ENCODE peak calls at places on chromosome 4, in seven cellular contexts. One of them, this sample, is unnamed.

GRCh38 chr4:85028910-85029309 is 62.4 kb upstream of the WDFY3 start:
- DNase-seq in PC-3: no peak
- DNase-seq in WERI-Rb-1: no peak
- DNase-seq in choroid plexus epithelial cell: peak
- DNase-seq in RWPE2: no peak
- DNase-seq in psoas muscle: no peak
- DNase-seq in left ventricle myocardium inferior: no peak
- DNase-seq in this sample: peak

GRCh38 chr4:128221556-128221955 is 66.1 kb downstream of the PGRMC2 start:
- DNase-seq in left ventricle myocardium inferior: no peak
- DNase-seq in PC-3: no peak
- DNase-seq in psoas muscle: no peak
- DNase-seq in WERI-Rb-1: no peak
- DNase-seq in choroid plexus epithelial cell: peak
- DNase-seq in RWPE2: no peak
- DNase-seq in this sample: no peak

GRCh38 chr4:100288167-100288566 is 97.9 kb upstream of the DDIT4L start:
- DNase-seq in WERI-Rb-1: no peak
- DNase-seq in PC-3: peak
- DNase-seq in RWPE2: no peak
- DNase-seq in psoas muscle: no peak
- DNase-seq in choroid plexus epithelial cell: peak
- DNase-seq in left ventricle myocardium inferior: no peak
- DNase-seq in this sample: no peak

GRCh38 chr4:25779021-25779420 is 83.8 kb downstream of the SEL1L3 start:
- DNase-seq in psoas muscle: no peak
- DNase-seq in WERI-Rb-1: no peak
- DNase-seq in left ventricle myocardium inferior: no peak
- DNase-seq in RWPE2: no peak
- DNase-seq in PC-3: peak
- DNase-seq in choroid plexus epithelial cell: peak
- DNase-seq in this sample: no peak

GRCh38 chr4:37970702-37971101 is 10.5 kb downstream of the PTTG2 start:
- DNase-seq in PC-3: peak
- DNase-seq in WERI-Rb-1: peak
- DNase-seq in RWPE2: no peak
- DNase-seq in left ventricle myocardium inferior: peak
- DNase-seq in psoas muscle: peak
- DNase-seq in choroid plexus epithelial cell: peak
- DNase-seq in this sample: no peak

GRCh38 chr4:47145630-47146029 is 114.3 kb downstream of the GABRB1 start:
- DNase-seq in choroid plexus epithelial cell: peak
- DNase-seq in RWPE2: no peak
- DNase-seq in WERI-Rb-1: no peak
- DNase-seq in left ventricle myocardium inferior: no peak
- DNase-seq in PC-3: no peak
- DNase-seq in psoas muscle: no peak
- DNase-seq in this sample: peak

GRCh38 chr4:56863441-56864129 is 42.1 kb upstream of the SPINK2 start:
- DNase-seq in WERI-Rb-1: no peak
- DNase-seq in PC-3: no peak
- DNase-seq in RWPE2: no peak
- DNase-seq in psoas muscle: no peak
- DNase-seq in left ventricle myocardium inferior: no peak
- DNase-seq in choroid plexus epithelial cell: no peak
- DNase-seq in this sample: no peak

GRCh38 chr4:176575141-176575731 is 217.5 kb downstream of the VEGFC start:
- DNase-seq in left ventricle myocardium inferior: no peak
- DNase-seq in WERI-Rb-1: no peak
- DNase-seq in PC-3: no peak
- DNase-seq in choroid plexus epithelial cell: peak
- DNase-seq in RWPE2: no peak
- DNase-seq in psoas muscle: no peak
- DNase-seq in this sample: peak

GRCh38 chr4:119314356-119314755 is 7.6 kb downstream of the FABP2 start:
- DNase-seq in left ventricle myocardium inferior: no peak
- DNase-seq in choroid plexus epithelial cell: peak
- DNase-seq in PC-3: peak
- DNase-seq in RWPE2: no peak
- DNase-seq in psoas muscle: no peak
- DNase-seq in WERI-Rb-1: peak
- DNase-seq in this sample: peak

DNA sequence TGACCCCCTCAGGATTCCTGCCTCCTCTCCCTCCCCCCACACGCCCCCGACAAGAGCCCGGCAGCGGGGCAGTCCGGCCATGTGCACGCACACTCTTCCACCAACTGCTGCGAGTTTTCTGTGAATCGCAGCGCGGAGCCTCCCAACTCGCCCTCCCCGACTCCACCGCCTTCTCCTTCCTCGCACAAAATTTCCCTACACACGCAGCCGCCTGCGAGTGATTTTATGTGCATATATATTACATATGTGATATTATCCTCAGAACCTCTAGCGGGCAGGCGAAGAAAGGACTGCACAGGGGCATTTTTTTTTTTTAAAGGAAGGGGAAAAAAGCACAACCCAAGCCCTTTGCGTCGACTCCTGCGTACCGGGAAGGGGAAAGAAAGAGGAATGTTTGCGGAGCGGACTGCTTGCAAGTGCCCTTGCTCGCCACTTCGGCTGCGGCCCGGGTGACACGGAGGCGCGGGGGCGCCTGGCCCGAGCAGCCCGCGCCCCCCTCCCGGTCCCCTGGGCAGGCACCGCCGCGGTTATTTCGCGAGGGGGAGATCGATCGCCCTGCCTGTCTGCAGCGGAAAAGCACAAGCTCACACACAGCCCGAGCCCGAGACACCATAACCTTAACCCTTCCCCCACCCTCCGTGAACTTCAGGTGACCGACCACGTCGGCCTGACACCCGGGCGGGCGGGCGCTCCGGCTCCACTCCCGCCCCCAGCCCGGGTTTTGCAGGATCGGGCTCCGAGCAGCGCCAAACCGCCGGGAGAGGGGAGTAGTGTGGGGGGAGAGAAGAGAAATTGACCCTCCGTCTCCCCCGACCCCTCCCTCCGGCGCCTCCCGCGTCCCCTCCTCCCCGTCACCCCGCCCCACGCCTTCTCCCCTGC is 2.2 kb downstream of the ZNF827 start:
- DNase-seq in psoas muscle: peak
- DNase-seq in left ventricle myocardium inferior: peak
- DNase-seq in WERI-Rb-1: peak
- DNase-seq in PC-3: peak
- DNase-seq in choroid plexus epithelial cell: peak
- DNase-seq in RWPE2: peak
- DNase-seq in this sample: peak
- TF ChIP-seq CTCF in psoas muscle: peak
- TF ChIP-seq CTCF in left ventricle myocardium inferior: peak
- TF ChIP-seq CTCF in WERI-Rb-1: peak
- TF ChIP-seq CTCF in PC-3: peak
- TF ChIP-seq CTCF in choroid plexus epithelial cell: peak
- TF ChIP-seq CTCF in RWPE2: peak
- TF ChIP-seq CTCF in this sample: peak

DNA sequence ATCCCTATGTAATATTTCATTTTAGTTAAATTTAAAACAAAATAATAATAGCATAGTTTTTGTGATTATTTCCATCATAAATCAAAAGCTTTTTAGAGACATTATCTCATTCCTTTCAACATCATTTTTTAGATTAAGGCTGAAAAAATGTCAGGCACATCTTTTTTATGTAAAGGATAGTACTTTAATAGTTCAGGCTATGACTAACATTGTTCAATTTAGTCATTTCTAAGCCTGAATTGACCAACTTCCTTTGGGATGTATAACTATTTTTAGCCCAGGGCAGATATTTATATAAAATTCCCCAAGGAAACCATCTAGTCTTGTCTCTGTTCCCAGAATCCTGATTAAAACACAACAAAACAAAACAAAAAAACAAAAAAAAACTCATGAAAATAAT is 145.6 kb upstream of the PCDH18 start:
- DNase-seq in RWPE2: no peak
- DNase-seq in left ventricle myocardium inferior: no peak
- DNase-seq in psoas muscle: no peak
- DNase-seq in PC-3: peak
- DNase-seq in WERI-Rb-1: no peak
- DNase-seq in choroid plexus epithelial cell: peak
- DNase-seq in this sample: peak
- H3K4me3 ChIP-seq in RWPE2: no peak
- H3K4me3 ChIP-seq in left ventricle myocardium inferior: no peak
- H3K4me3 ChIP-seq in psoas muscle: no peak
- H3K4me3 ChIP-seq in PC-3: no peak
- H3K4me3 ChIP-seq in WERI-Rb-1: no peak
- H3K4me3 ChIP-seq in choroid plexus epithelial cell: no peak
- H3K4me3 ChIP-seq in this sample: no peak

DNA sequence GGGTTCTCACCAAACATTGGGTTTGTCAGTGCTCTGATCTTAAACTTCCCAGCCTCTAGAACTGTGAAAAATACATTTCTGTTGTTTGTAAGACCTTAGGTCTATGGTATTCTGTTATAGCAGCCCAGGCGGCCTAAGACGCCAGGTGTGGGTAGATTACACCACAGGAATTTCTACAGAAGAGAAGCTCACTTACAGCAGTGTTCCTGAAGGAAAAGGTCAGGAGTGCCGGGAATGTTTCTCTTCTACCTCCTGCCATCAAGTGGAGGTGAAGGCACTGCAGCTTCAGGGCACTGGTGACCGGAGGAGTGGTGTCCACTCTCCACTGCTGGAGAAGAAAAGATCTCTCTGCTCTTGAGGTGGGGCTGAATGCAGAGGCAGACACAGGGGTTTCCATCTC is 45.7 kb downstream of the FHDC1 start:
- DNase-seq in WERI-Rb-1: no peak
- DNase-seq in psoas muscle: no peak
- DNase-seq in PC-3: no peak
- DNase-seq in choroid plexus epithelial cell: peak
- DNase-seq in RWPE2: no peak
- DNase-seq in left ventricle myocardium inferior: no peak
- DNase-seq in this sample: no peak
- TF ChIP-seq CTCF in WERI-Rb-1: no peak
- TF ChIP-seq CTCF in psoas muscle: no peak
- TF ChIP-seq CTCF in PC-3: no peak
- TF ChIP-seq CTCF in choroid plexus epithelial cell: no peak
- TF ChIP-seq CTCF in RWPE2: no peak
- TF ChIP-seq CTCF in left ventricle myocardium inferior: no peak
- TF ChIP-seq CTCF in this sample: no peak

GRCh38 chr4:40212674-40213504 is 16.1 kb downstream of the RHOH start:
- DNase-seq in RWPE2: no peak
- DNase-seq in psoas muscle: no peak
- DNase-seq in choroid plexus epithelial cell: peak
- DNase-seq in left ventricle myocardium inferior: no peak
- DNase-seq in PC-3: no peak
- DNase-seq in WERI-Rb-1: no peak
- DNase-seq in this sample: peak

GRCh38 chr4:40210776-40211175 is 13.9 kb downstream of the RHOH start:
- DNase-seq in WERI-Rb-1: no peak
- DNase-seq in RWPE2: no peak
- DNase-seq in psoas muscle: no peak
- DNase-seq in choroid plexus epithelial cell: no peak
- DNase-seq in left ventricle myocardium inferior: no peak
- DNase-seq in PC-3: no peak
- DNase-seq in this sample: no peak

GRCh38 chr4:40206421-40206820 is 9.6 kb downstream of the RHOH start:
- DNase-seq in WERI-Rb-1: no peak
- DNase-seq in psoas muscle: no peak
- DNase-seq in PC-3: no peak
- DNase-seq in left ventricle myocardium inferior: no peak
- DNase-seq in choroid plexus epithelial cell: no peak
- DNase-seq in RWPE2: no peak
- DNase-seq in this sample: no peak

GRCh38 chr4:40211224-40212185 is 14.7 kb downstream of the RHOH start:
- DNase-seq in left ventricle myocardium inferior: no peak
- DNase-seq in WERI-Rb-1: no peak
- DNase-seq in RWPE2: no peak
- DNase-seq in psoas muscle: no peak
- DNase-seq in choroid plexus epithelial cell: peak
- DNase-seq in PC-3: no peak
- DNase-seq in this sample: peak

GRCh38 chr4:40209401-40209800 is 12.6 kb downstream of the RHOH start:
- DNase-seq in choroid plexus epithelial cell: no peak
- DNase-seq in left ventricle myocardium inferior: no peak
- DNase-seq in WERI-Rb-1: no peak
- DNase-seq in PC-3: no peak
- DNase-seq in psoas muscle: no peak
- DNase-seq in RWPE2: no peak
- DNase-seq in this sample: no peak
- H3K4me3 ChIP-seq in choroid plexus epithelial cell: no peak
- H3K4me3 ChIP-seq in left ventricle myocardium inferior: no peak
- H3K4me3 ChIP-seq in WERI-Rb-1: no peak
- H3K4me3 ChIP-seq in PC-3: no peak
- H3K4me3 ChIP-seq in psoas muscle: no peak
- H3K4me3 ChIP-seq in RWPE2: no peak
- H3K4me3 ChIP-seq in this sample: no peak

This sample was measured in fibroblast of villous mesenchyme.